ENCODE peak calls at places on chromosomes 12 and 14, in seven cellular contexts. C, D, G, N, P, M and Q are unnamed samples.
A peak's percentile ranks its signal among the peaks of the same experiment; 100 is the strongest.

GRCh38 chr14:29856516-29856915 is 71.1 kb downstream of the PRKD1 start:
- DNase-seq in C (no peak), D (no peak), G (no peak), N (no peak), P (no peak), M (no peak), Q (no peak)

GRCh38 chr14:22871200-22871961 is at the start of gene LRP10:
- DNase-seq in C (peak; percentile 92), D (peak; percentile 93), G (peak; percentile 86), N (peak; percentile 81), P (peak; percentile 82), M (peak; percentile 95), Q (peak; percentile 59)

GRCh38 chr12:115070313-115070712 is 386.3 kb upstream of the TBX3 start:
- DNase-seq in C (no peak), D (peak; percentile 55), G (no peak), N (no peak), P (no peak), M (no peak), Q (no peak)

GRCh38 chr12:114684870-114685273 is 897 bp upstream of the TBX3 start:
- DNase-seq in C (no peak), D (no peak), G (no peak), N (no peak), P (no peak), M (no peak), Q (no peak)

GRCh38 chr12:48815281-48816110 is 2.8 kb upstream of the CACNB3 start:
- DNase-seq in C (peak; percentile 77), D (peak; percentile 78), G (peak; percentile 80), N (no peak), P (peak; percentile 77), M (peak; percentile 82), Q (no peak)

GRCh38 chr12:14901228-14901562 is 15.5 kb upstream of the MGP start:
- DNase-seq in C (no peak), D (no peak), G (no peak), N (no peak), P (no peak), M (no peak), Q (no peak)

GRCh38 chr14:91284146-91284790 is 39.8 kb upstream of the GPR68 start:
- DNase-seq in C (no peak), D (peak; percentile 43), G (peak; percentile 75), N (no peak), P (peak; percentile 57), M (no peak), Q (no peak)

GRCh38 chr14:22122227-22123187 is 448.9 kb upstream of the OR4E1 start:
- DNase-seq in C (no peak), D (peak; percentile 54), G (no peak), N (no peak), P (no peak), M (peak; percentile 14), Q (no peak)

GRCh38 chr14:54220122-54220691 is 176.6 kb upstream of the CDKN3 start:
- DNase-seq in C (no peak), D (no peak), G (no peak), N (no peak), P (no peak), M (no peak), Q (no peak)